ENCODE peak calls at places on chromosomes 13 and 19, in nine cellular contexts. One of them, this sample, is unnamed.

GRCh38 chr19:55597493-55597892 is 1.8 kb downstream of the FIZ1 start:
- DNase-seq in AG09319: no peak
- DNase-seq in B cell: no peak
- DNase-seq in body of pancreas: no peak
- DNase-seq in MCF 10A: no peak
- DNase-seq in heart left ventricle: no peak
- DNase-seq in osteocyte: no peak
- DNase-seq in H9: peak
- DNase-seq in fibroblast of pulmonary artery: no peak
- DNase-seq in this sample: no peak

GRCh38 chr13:41588899-41589298 is 131.5 kb downstream of the RGCC start:
- DNase-seq in MCF 10A: peak
- DNase-seq in heart left ventricle: no peak
- DNase-seq in H9: no peak
- DNase-seq in AG09319: peak
- DNase-seq in body of pancreas: no peak
- DNase-seq in osteocyte: no peak
- DNase-seq in fibroblast of pulmonary artery: peak
- DNase-seq in B cell: no peak
- DNase-seq in this sample: peak

GRCh38 chr19:4389064-4389375 is 11.3 kb downstream of the SH3GL1 start:
- DNase-seq in osteocyte: no peak
- DNase-seq in body of pancreas: no peak
- DNase-seq in heart left ventricle: no peak
- DNase-seq in H9: no peak
- DNase-seq in AG09319: no peak
- DNase-seq in fibroblast of pulmonary artery: no peak
- DNase-seq in B cell: no peak
- DNase-seq in MCF 10A: no peak
- DNase-seq in this sample: no peak

GRCh38 chr19:1495799-1496713 is 5.1 kb downstream of the REEP6 start:
- DNase-seq in osteocyte: peak
- DNase-seq in heart left ventricle: no peak
- DNase-seq in MCF 10A: no peak
- DNase-seq in B cell: no peak
- DNase-seq in H9: no peak
- DNase-seq in fibroblast of pulmonary artery: no peak
- DNase-seq in AG09319: no peak
- DNase-seq in body of pancreas: peak
- DNase-seq in this sample: peak

GRCh38 chr13:30192320-30193093 is 114.8 kb downstream of the KATNAL1 start:
- DNase-seq in heart left ventricle: no peak
- DNase-seq in H9: no peak
- DNase-seq in AG09319: no peak
- DNase-seq in MCF 10A: no peak
- DNase-seq in body of pancreas: peak
- DNase-seq in B cell: no peak
- DNase-seq in fibroblast of pulmonary artery: no peak
- DNase-seq in osteocyte: no peak
- DNase-seq in this sample: no peak

GRCh38 chr19:35247526-35248309 is 1.1 kb upstream of the LSR start:
- DNase-seq in MCF 10A: peak
- DNase-seq in osteocyte: peak
- DNase-seq in heart left ventricle: no peak
- DNase-seq in fibroblast of pulmonary artery: no peak
- DNase-seq in H9: peak
- DNase-seq in AG09319: no peak
- DNase-seq in body of pancreas: peak
- DNase-seq in B cell: peak
- DNase-seq in this sample: peak

GRCh38 chr19:41795031-41795461 is 1.3 kb upstream of the CEACAM3 start:
- DNase-seq in body of pancreas: peak
- DNase-seq in heart left ventricle: no peak
- DNase-seq in MCF 10A: peak
- DNase-seq in osteocyte: no peak
- DNase-seq in B cell: peak
- DNase-seq in H9: peak
- DNase-seq in fibroblast of pulmonary artery: peak
- DNase-seq in AG09319: no peak
- DNase-seq in this sample: peak

GRCh38 chr19:1402411-1403070 is 1.2 kb upstream of the GAMT start:
- DNase-seq in fibroblast of pulmonary artery: no peak
- DNase-seq in osteocyte: no peak
- DNase-seq in MCF 10A: peak
- DNase-seq in body of pancreas: no peak
- DNase-seq in H9: no peak
- DNase-seq in AG09319: no peak
- DNase-seq in heart left ventricle: peak
- DNase-seq in B cell: no peak
- DNase-seq in this sample: peak

GRCh38 chr19:37401078-37401477 is 30.2 kb downstream of the ZNF527 start:
- DNase-seq in B cell: no peak
- DNase-seq in body of pancreas: no peak
- DNase-seq in fibroblast of pulmonary artery: no peak
- DNase-seq in H9: no peak
- DNase-seq in osteocyte: no peak
- DNase-seq in heart left ventricle: no peak
- DNase-seq in MCF 10A: no peak
- DNase-seq in AG09319: no peak
- DNase-seq in this sample: no peak

GRCh38 chr13:72851678-72852014 is 69.7 kb downstream of the PIBF1 start:
- DNase-seq in H9: no peak
- DNase-seq in B cell: no peak
- DNase-seq in heart left ventricle: no peak
- DNase-seq in fibroblast of pulmonary artery: no peak
- DNase-seq in AG09319: no peak
- DNase-seq in osteocyte: no peak
- DNase-seq in body of pancreas: no peak
- DNase-seq in MCF 10A: no peak
- DNase-seq in this sample: no peak

GRCh38 chr13:99740261-99740979 is 231.1 kb downstream of the ZIC5 start:
- DNase-seq in fibroblast of pulmonary artery: no peak
- DNase-seq in body of pancreas: no peak
- DNase-seq in heart left ventricle: no peak
- DNase-seq in H9: no peak
- DNase-seq in osteocyte: no peak
- DNase-seq in MCF 10A: no peak
- DNase-seq in AG09319: no peak
- DNase-seq in B cell: no peak
- DNase-seq in this sample: no peak

GRCh38 chr13:50156722-50157121 is 141.5 kb downstream of the KCNRG start:
- DNase-seq in osteocyte: no peak
- DNase-seq in H9: no peak
- DNase-seq in AG09319: no peak
- DNase-seq in fibroblast of pulmonary artery: no peak
- DNase-seq in MCF 10A: no peak
- DNase-seq in body of pancreas: no peak
- DNase-seq in heart left ventricle: no peak
- DNase-seq in B cell: no peak
- DNase-seq in this sample: no peak

GRCh38 chr19:34998777-34999497 is 1.2 kb upstream of the GRAMD1A start:
- DNase-seq in fibroblast of pulmonary artery: no peak
- DNase-seq in heart left ventricle: no peak
- DNase-seq in MCF 10A: no peak
- DNase-seq in B cell: no peak
- DNase-seq in osteocyte: no peak
- DNase-seq in body of pancreas: no peak
- DNase-seq in AG09319: no peak
- DNase-seq in H9: peak
- DNase-seq in this sample: no peak

GRCh38 chr13:21997726-21998125 is 326.9 kb downstream of the FGF9 start:
- DNase-seq in osteocyte: no peak
- DNase-seq in H9: no peak
- DNase-seq in body of pancreas: no peak
- DNase-seq in heart left ventricle: no peak
- DNase-seq in fibroblast of pulmonary artery: no peak
- DNase-seq in B cell: no peak
- DNase-seq in AG09319: no peak
- DNase-seq in MCF 10A: no peak
- DNase-seq in this sample: no peak

GRCh38 chr13:20128459-20128927 is 32.4 kb downstream of the GJA3 start:
- DNase-seq in H9: peak
- DNase-seq in AG09319: no peak
- DNase-seq in B cell: peak
- DNase-seq in MCF 10A: no peak
- DNase-seq in heart left ventricle: no peak
- DNase-seq in fibroblast of pulmonary artery: no peak
- DNase-seq in osteocyte: no peak
- DNase-seq in body of pancreas: peak
- DNase-seq in this sample: peak

GRCh38 chr13:102309110-102309509 is 92.7 kb downstream of the FGF14 start:
- DNase-seq in osteocyte: no peak
- DNase-seq in B cell: no peak
- DNase-seq in heart left ventricle: no peak
- DNase-seq in MCF 10A: no peak
- DNase-seq in H9: no peak
- DNase-seq in body of pancreas: no peak
- DNase-seq in AG09319: no peak
- DNase-seq in fibroblast of pulmonary artery: no peak
- DNase-seq in this sample: peak

GRCh38 chr19:50300814-50301606 is 28.2 kb downstream of the KCNC3 start:
- DNase-seq in osteocyte: no peak
- DNase-seq in AG09319: no peak
- DNase-seq in H9: no peak
- DNase-seq in B cell: no peak
- DNase-seq in body of pancreas: no peak
- DNase-seq in heart left ventricle: no peak
- DNase-seq in MCF 10A: peak
- DNase-seq in fibroblast of pulmonary artery: peak
- DNase-seq in this sample: peak

GRCh38 chr13:100273576-100273975 is 184.7 kb downstream of the PCCA start:
- DNase-seq in AG09319: no peak
- DNase-seq in body of pancreas: no peak
- DNase-seq in osteocyte: no peak
- DNase-seq in MCF 10A: no peak
- DNase-seq in fibroblast of pulmonary artery: no peak
- DNase-seq in heart left ventricle: no peak
- DNase-seq in H9: no peak
- DNase-seq in B cell: no peak
- DNase-seq in this sample: no peak

GRCh38 chr13:59531571-59532091 is 632.1 kb downstream of the DIAPH3 start:
- DNase-seq in osteocyte: peak
- DNase-seq in body of pancreas: peak
- DNase-seq in H9: peak
- DNase-seq in AG09319: peak
- DNase-seq in MCF 10A: peak
- DNase-seq in heart left ventricle: peak
- DNase-seq in fibroblast of pulmonary artery: peak
- DNase-seq in B cell: no peak
- DNase-seq in this sample: peak

GRCh38 chr13:94308808-94309207 is 170.7 kb downstream of the DCT start:
- DNase-seq in AG09319: no peak
- DNase-seq in fibroblast of pulmonary artery: no peak
- DNase-seq in heart left ventricle: no peak
- DNase-seq in H9: no peak
- DNase-seq in body of pancreas: no peak
- DNase-seq in osteocyte: no peak
- DNase-seq in B cell: no peak
- DNase-seq in MCF 10A: no peak
- DNase-seq in this sample: no peak

GRCh38 chr13:110616103-110617101 is 1.1 kb downstream of the NAXD start:
- DNase-seq in AG09319: peak
- DNase-seq in H9: no peak
- DNase-seq in fibroblast of pulmonary artery: peak
- DNase-seq in osteocyte: no peak
- DNase-seq in heart left ventricle: no peak
- DNase-seq in B cell: peak
- DNase-seq in MCF 10A: peak
- DNase-seq in body of pancreas: peak
- DNase-seq in this sample: peak
- TF ChIP-seq CTCF in AG09319: peak
- TF ChIP-seq CTCF in H9: peak
- TF ChIP-seq CTCF in fibroblast of pulmonary artery: no peak
- TF ChIP-seq CTCF in osteocyte: peak
- TF ChIP-seq CTCF in heart left ventricle: no peak
- TF ChIP-seq CTCF in B cell: no peak
- TF ChIP-seq CTCF in MCF 10A: no peak
- TF ChIP-seq CTCF in body of pancreas: no peak
- TF ChIP-seq CTCF in this sample: no peak

GRCh38 chr13:54989418-54989817 is 1960.8 kb downstream of the OLFM4 start:
- DNase-seq in osteocyte: no peak
- DNase-seq in AG09319: no peak
- DNase-seq in fibroblast of pulmonary artery: no peak
- DNase-seq in MCF 10A: no peak
- DNase-seq in body of pancreas: no peak
- DNase-seq in H9: no peak
- DNase-seq in B cell: no peak
- DNase-seq in heart left ventricle: no peak
- DNase-seq in this sample: no peak
- TF ChIP-seq CTCF in osteocyte: no peak
- TF ChIP-seq CTCF in AG09319: no peak
- TF ChIP-seq CTCF in fibroblast of pulmonary artery: no peak
- TF ChIP-seq CTCF in MCF 10A: no peak
- TF ChIP-seq CTCF in body of pancreas: no peak
- TF ChIP-seq CTCF in H9: peak
- TF ChIP-seq CTCF in B cell: no peak
- TF ChIP-seq CTCF in heart left ventricle: no peak
- TF ChIP-seq CTCF in this sample: no peak

GRCh38 chr13:52070929-52071523 is 46.5 kb downstream of the UTP14C start:
- DNase-seq in heart left ventricle: no peak
- DNase-seq in osteocyte: no peak
- DNase-seq in MCF 10A: peak
- DNase-seq in fibroblast of pulmonary artery: peak
- DNase-seq in H9: no peak
- DNase-seq in B cell: no peak
- DNase-seq in AG09319: no peak
- DNase-seq in body of pancreas: no peak
- DNase-seq in this sample: peak
- TF ChIP-seq CTCF in heart left ventricle: no peak
- TF ChIP-seq CTCF in osteocyte: peak
- TF ChIP-seq CTCF in MCF 10A: no peak
- TF ChIP-seq CTCF in fibroblast of pulmonary artery: peak
- TF ChIP-seq CTCF in H9: no peak
- TF ChIP-seq CTCF in B cell: no peak
- TF ChIP-seq CTCF in AG09319: peak
- TF ChIP-seq CTCF in body of pancreas: no peak
- TF ChIP-seq CTCF in this sample: peak

DNA sequence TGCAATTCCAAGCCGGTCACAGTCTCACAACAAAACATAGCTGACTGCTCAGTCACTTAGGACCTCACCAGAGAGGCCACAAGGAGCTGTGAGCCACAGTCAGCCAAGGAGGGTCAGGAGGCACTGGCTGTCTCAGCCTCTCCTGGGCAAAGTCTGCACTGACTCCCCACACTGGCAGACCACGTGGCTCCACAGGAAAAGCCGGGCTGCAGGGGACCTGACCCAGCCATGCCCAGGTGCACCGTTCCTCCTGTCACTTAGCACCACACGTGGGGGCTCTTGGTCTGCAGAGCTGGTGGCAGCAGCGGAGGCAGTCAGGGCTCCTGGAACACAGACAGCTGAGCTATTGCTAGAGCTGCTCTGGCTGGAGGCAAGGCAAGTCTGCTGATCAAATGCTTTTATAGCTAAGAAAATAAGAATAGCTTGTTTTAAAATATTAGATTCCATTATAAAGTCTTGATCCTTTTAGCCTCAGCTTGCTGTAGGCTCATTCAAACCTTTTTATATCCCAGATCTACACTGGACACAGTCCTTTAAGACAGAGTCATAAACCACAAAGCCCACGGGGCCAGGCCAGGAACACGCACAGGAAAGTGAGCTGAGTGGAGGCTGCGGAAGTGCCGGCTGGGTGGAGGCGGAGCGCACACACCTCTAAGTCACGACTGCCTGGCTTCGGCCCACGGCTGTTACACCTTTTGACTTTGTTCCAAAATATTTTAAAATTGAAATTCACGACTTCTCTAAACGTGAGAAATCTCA is 744.1 kb downstream of the UQCRFS1 start:
- DNase-seq in AG09319: no peak
- DNase-seq in heart left ventricle: no peak
- DNase-seq in B cell: peak
- DNase-seq in fibroblast of pulmonary artery: peak
- DNase-seq in body of pancreas: peak
- DNase-seq in MCF 10A: no peak
- DNase-seq in H9: peak
- DNase-seq in osteocyte: no peak
- DNase-seq in this sample: peak
- TF ChIP-seq CTCF in AG09319: no peak
- TF ChIP-seq CTCF in heart left ventricle: no peak
- TF ChIP-seq CTCF in B cell: no peak
- TF ChIP-seq CTCF in fibroblast of pulmonary artery: no peak
- TF ChIP-seq CTCF in body of pancreas: no peak
- TF ChIP-seq CTCF in MCF 10A: no peak
- TF ChIP-seq CTCF in H9: peak
- TF ChIP-seq CTCF in osteocyte: no peak
- TF ChIP-seq CTCF in this sample: no peak

This sample was measured in epithelial cell of esophagus.